ENCODE peak calls at places on chromosomes 4 and X, in four cellular contexts. K, S, N and V are unnamed samples.

GRCh38 chrX:129840334-129840733 is 3.4 kb downstream of the ZDHHC9 start:
- DNase-seq in N (no peak), S (no peak), K (peak; percentile 1), V (no peak)

GRCh38 chrX:2500681-2501151 is at the start of the genes DHRSX and ZBED1:
- DNase-seq in S (no peak), K (no peak), N (peak; percentile 38), V (no peak)

GRCh38 chr4:169009281-169010124 is 552 bp downstream of the CBR4 start:
- DNase-seq in N (peak; percentile 74), S (no peak), K (peak; percentile 69), V (peak; percentile 50)

GRCh38 chrX:152895724-152896420 is 2.0 kb upstream of the ZNF185 start:
- DNase-seq in S (no peak), N (no peak), K (no peak), V (peak; percentile 82)

GRCh38 chrX:115036029-115036428 is 18.6 kb upstream of the IL13RA2 start:
- DNase-seq in S (no peak), N (no peak), K (no peak), V (no peak)

GRCh38 chrX:14508025-14508690 is 21.2 kb upstream of the GLRA2 start:
- DNase-seq in K (no peak), S (no peak), N (no peak), V (peak; percentile 56)

GRCh38 chrX:134673123-134673522 is 14.9 kb upstream of the PLAC1 start:
- DNase-seq in S (no peak), K (no peak), N (no peak), V (no peak)

GRCh38 chrX:149979126-149979644 is 40.9 kb upstream of the EOLA2 start:
- DNase-seq in S (no peak), K (no peak), N (no peak), V (no peak)

GRCh38 chrX:12011075-12011474 is 127.2 kb upstream of the FRMPD4 start:
- DNase-seq in S (no peak), K (no peak), N (peak; percentile 69), V (peak; percentile 90)

GRCh38 chr4:124334119-124334518 is 378.4 kb downstream of the ANKRD50 start:
- DNase-seq in N (peak; percentile 93), K (peak; percentile 82), S (peak; percentile 48), V (peak; percentile 87)

GRCh38 chr4:76384052-76384451 is 36.9 kb downstream of the CCDC158 start:
- DNase-seq in K (no peak), S (no peak), N (no peak), V (peak; percentile 20)

GRCh38 chr4:178745203-178745602 is 1303.0 kb upstream of the AGA start:
- DNase-seq in K (no peak), S (no peak), N (no peak), V (no peak)

GRCh38 chrX:131895002-131895401 is 128.1 kb upstream of the STK26 start:
- DNase-seq in K (no peak), S (no peak), N (peak; percentile 82), V (peak; percentile 68)

GRCh38 chrX:1165535-1166196 is 46.8 kb downstream of the CRLF2 start:
- DNase-seq in S (no peak), N (peak; percentile 50), K (no peak), V (no peak)

GRCh38 chr4:182212211-182212761 is 30.9 kb upstream of the TENM3 start:
- DNase-seq in K (peak; percentile 31), S (peak; percentile 46), N (peak; percentile 50), V (no peak)

GRCh38 chr4:1488831-1489638 is 82.8 kb upstream of the NKX1-1 start:
- DNase-seq in S (no peak), N (no peak), K (no peak), V (no peak)

GRCh38 chr4:95371457-95372179 is 177.2 kb downstream of the UNC5C start:
- DNase-seq in N (no peak), K (peak; percentile 52), S (no peak), V (no peak)

GRCh38 chr4:47646372-47646771 is 161.3 kb downstream of the ATP10D start:
- DNase-seq in S (no peak), K (no peak), N (no peak), V (no peak)

GRCh38 chrX:42538405-42538804 is 239.6 kb downstream of the PPP1R2C start:
- DNase-seq in S (no peak), K (no peak), N (no peak), V (no peak)

GRCh38 chr4:92163348-92163747 is 140.4 kb upstream of the GRID2 start:
- DNase-seq in K (peak; percentile 47), N (no peak), S (no peak), V (peak; percentile 25)

GRCh38 chrX:134669378-134670098 is 11.3 kb upstream of the PLAC1 start:
- DNase-seq in S (peak; percentile 74), K (no peak), N (peak; percentile 94), V (peak; percentile 74)

GRCh38 chr4:67437974-67438713 is 107.2 kb downstream of the CENPC start:
- DNase-seq in S (peak; percentile 9), K (no peak), N (peak; percentile 88), V (peak; percentile 63)

GRCh38 chr4:11312389-11312788 is 116.3 kb downstream of the HS3ST1 start:
- DNase-seq in K (no peak), N (no peak), S (no peak), V (peak; percentile 92)

GRCh38 chr4:185933078-185933581 is 121.1 kb upstream of the SORBS2 start:
- DNase-seq in N (peak; percentile 58), S (no peak), K (no peak), V (no peak)

GRCh38 chr4:63505714-63506460 is 903.4 kb downstream of the TECRL start:
- DNase-seq in S (no peak), K (peak; percentile 23), N (no peak), V (no peak)

GRCh38 chr4:112807999-112808398 is 171.1 kb downstream of the LARP7 start:
- DNase-seq in S (no peak), K (no peak), N (no peak), V (no peak)

DNA sequence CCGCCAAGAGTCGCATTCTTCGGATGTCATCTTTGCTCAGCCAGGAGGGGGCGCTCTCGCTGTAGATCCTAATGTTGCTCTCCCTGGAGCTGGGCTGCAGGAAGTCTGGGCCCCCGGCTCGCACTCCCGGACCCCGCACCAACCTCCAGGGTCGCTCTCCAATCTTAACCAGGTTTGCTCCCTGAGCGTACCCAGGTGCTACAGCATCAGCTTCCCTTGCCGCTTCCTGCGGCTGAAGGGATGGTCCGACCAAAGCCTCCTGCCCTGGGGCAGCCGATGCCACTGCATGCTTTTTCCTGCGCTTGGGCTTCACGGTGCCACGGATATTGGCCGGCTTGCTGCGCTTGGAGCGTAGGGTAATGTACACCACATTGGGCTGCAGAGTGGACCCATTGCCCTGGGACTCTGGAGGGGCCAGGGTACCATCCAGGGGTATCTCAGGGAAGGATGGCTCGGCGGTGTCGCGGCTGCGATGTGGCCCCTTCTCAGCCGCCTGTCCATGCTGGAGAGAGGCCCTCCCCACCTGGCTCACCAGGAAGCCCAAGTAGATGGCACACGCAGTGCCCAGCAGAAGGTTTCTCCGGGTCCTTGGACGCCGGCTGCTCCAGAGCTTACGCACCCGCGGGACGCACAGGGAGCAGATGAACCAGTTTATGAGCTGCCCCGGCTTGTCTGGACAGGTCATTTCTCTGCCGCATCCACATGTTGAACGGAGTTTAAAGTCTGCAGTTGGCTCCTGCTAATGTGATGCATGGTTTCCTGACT is 2.0 kb downstream of the GASK1B start:
- DNase-seq in K (peak; percentile 73), N (peak; percentile 44), S (no peak), V (peak; percentile 91)
- H3K4me3 ChIP-seq in K (no peak overlapping the region), N (peak overlapping the region; percentile 47), S (peak overlapping the region; percentile 22), V (peak overlapping the region; percentile 49)

GRCh38 chr4:25029479-25030282 is 1.1 kb downstream of the LGI2 start:
- DNase-seq in N (no peak), S (no peak), K (peak; percentile 28), V (no peak)

GRCh38 chr4:25030283-25031076 is at the start of gene LGI2:
- DNase-seq in K (peak; percentile 63), N (no peak), S (no peak), V (no peak)

GRCh38 chr4:25032126-25032525 is 1.4 kb upstream of the LGI2 start:
- DNase-seq in K (no peak), S (no peak), N (no peak), V (peak; percentile 20)

DNA sequence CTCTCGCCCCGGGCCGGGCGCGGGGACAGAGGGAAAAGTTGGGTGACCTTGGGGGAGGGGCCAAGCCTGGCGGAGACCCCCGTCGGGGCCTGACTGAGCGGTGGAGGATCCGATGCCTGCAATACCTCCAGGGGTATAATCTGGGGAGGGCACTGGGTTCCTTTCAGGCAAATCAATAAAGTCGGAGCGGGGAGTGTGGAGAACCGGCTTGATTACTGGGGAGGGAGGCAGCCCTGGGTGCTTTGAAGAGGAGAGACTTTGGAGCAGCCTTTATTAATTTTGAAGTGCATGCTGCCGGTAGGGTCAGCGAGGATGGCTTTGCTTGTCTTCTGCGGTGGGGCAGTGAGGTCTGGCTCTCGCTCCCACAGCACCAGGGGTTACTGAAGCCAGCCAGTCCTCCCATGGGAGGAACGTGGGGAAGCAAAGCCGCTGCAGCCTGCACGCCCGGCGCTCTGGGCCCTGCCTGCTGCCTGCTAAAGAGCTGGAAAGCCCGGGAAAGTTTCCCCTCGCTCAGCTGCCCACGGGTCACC is 396 bp upstream of the LGI2 start:
- DNase-seq in N (peak; percentile 34), S (no peak), K (peak; percentile 66), V (no peak)
- H3K27me3 ChIP-seq in N (peaks cover 20% of the 10 kb centered on the region), S (peaks cover 34% of the 10 kb centered on the region), K (peaks cover 49% of the 10 kb centered on the region), V (peaks cover 47% of the 10 kb centered on the region)

DNA sequence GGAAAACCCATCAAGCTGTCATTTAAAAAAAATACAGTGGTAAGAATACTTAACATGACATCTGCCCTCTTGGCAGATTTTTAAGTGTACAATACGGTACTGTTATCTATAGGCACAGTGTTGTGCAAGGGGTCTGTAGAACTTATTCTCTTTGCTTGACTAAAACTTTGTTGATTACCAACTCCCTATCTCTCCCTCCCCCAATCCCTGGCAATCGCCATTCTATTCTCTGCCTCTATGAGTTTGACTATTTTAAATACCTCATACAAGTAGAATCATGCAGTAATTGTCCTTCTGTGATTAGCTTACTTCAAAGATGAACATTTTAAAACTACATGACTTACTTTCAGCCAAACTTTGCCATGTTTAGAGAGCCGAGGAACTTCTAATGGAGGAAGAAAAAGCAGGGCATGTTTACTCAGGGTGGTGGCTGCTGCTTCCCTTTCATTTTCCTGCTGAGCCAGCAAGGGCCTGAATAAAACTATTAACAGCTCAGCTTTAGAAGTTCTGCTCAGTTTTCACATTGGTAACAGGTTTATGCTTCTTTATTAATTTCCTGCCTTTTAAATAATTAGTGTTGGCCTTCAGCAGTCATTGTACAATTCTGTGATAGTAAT is 62.3 kb downstream of the APOO start:
- DNase-seq in N (peak; percentile 15), K (no peak), S (no peak), V (peak; percentile 34)
- H3K4me3 ChIP-seq in N (no peak overlapping the region), K (no peak overlapping the region), S (no peak overlapping the region), V (no peak overlapping the region)

DNA sequence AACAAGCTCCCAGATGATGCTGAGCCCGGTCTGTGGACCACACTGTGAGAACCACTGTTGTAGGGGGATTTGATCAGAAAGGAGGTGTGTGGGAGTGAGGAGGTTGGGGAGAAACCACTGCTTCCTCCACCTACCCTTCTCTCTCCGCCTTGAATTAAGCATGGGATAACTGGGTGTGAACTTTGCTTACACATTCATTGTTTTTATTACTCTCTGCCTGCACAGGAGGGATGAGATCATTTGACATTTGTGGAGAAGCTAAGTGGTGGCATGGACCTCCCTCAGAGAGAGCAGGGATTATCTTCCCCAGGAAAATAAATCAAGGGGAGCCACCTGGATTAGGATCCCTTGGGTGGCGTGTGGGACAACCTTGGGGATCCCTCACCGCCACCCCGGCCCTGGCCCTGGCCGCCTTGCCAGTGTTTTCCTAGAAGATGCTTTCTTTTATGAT is 212.1 kb upstream of the ATP6AP2 start:
- DNase-seq in S (no peak), K (no peak), N (no peak), V (no peak)
- H3K27me3 ChIP-seq in S (no peaks in the 10 kb centered on the region), K (no peaks in the 10 kb centered on the region), N (peaks cover 52% of the 10 kb centered on the region), V (no peaks in the 10 kb centered on the region)

GRCh38 chr4:120630432-120630831 is 292.1 kb downstream of the PRDM5 start:
- DNase-seq in N (no peak), S (no peak), K (no peak), V (peak; percentile 3)

GRCh38 chr4:120633810-120634209 is 288.7 kb downstream of the PRDM5 start:
- DNase-seq in K (no peak), S (peak; percentile 16), N (no peak), V (no peak)

GRCh38 chr4:120636120-120636630 is 286.4 kb downstream of the PRDM5 start:
- DNase-seq in S (no peak), K (no peak), N (peak; percentile 9), V (no peak)
- H3K4me3 ChIP-seq in S (no peak overlapping the region), K (no peak overlapping the region), N (no peak overlapping the region), V (no peak overlapping the region)